ENCODE peak calls at places on chromosomes 6 and 20, in nine cellular contexts. E is stimulated activated CD8-positive, alpha-beta memory T cell treated with anti-CD3 and anti-CD28 coated beads, Interleukin-2, amount 100 ng/mL, for 1 hour; X is A172; V is colonic mucosa; Z is CD4-positive, CD25-positive, alpha-beta regulatory T cell; N is HuH-7.5; D is astrocyte of the spinal cord; Y is KBM-7; K is NCI-H2107. L is an unnamed sample.

GRCh38 chr6:132511836-132512230 is 1.1 kb downstream of the STX7 start:
- DNase-seq in E (no peak), X (no peak), V (no peak), Z (no peak), N (no peak), D (no peak), Y (no peak), K (no peak), L (peak)

GRCh38 chr20:11128131-11128831 is 454.5 kb upstream of the JAG1 start:
- DNase-seq in E (no peak), X (no peak), V (no peak), Z (no peak), N (no peak), D (no peak), Y (no peak), K (no peak), L (no peak)

GRCh38 chr20:61030130-61030529 is 221.9 kb upstream of the CDH4 start:
- DNase-seq in E (no peak), X (no peak), V (no peak), Z (no peak), N (no peak), D (no peak), Y (no peak), K (no peak), L (no peak)

GRCh38 chr6:125957845-125958244 is 1.3 kb downstream of the HINT3 start:
- DNase-seq in E (no peak), X (peak), V (peak), Z (no peak), N (peak), D (peak), Y (peak), K (peak), L (peak)

GRCh38 chr20:32018269-32019155 is 8.3 kb downstream of the CCM2L start:
- DNase-seq in E (peak), X (no peak), V (peak), Z (peak), N (peak), D (no peak), Y (peak), K (peak), L (peak)

GRCh38 chr6:118297821-118298220 is 250.3 kb upstream of the PLN start:
- DNase-seq in E (no peak), X (no peak), V (no peak), Z (no peak), N (no peak), D (no peak), Y (no peak), K (no peak), L (no peak)

GRCh38 chr6:37168809-37169457 is 1.0 kb upstream of the PIM1 start:
- DNase-seq in E (no peak), X (peak), V (no peak), Z (peak), N (peak), D (no peak), Y (peak), K (no peak), L (peak)

GRCh38 chr20:40326794-40327193 is 362.2 kb downstream of the MAFB start:
- DNase-seq in E (no peak), X (no peak), V (no peak), Z (no peak), N (no peak), D (no peak), Y (no peak), K (no peak), L (no peak)

GRCh38 chr6:150006961-150007464 is 18.3 kb downstream of the RAET1L start:
- DNase-seq in E (no peak), X (peak), V (no peak), Z (peak), N (peak), D (no peak), Y (peak), K (no peak), L (peak)

GRCh38 chr6:130140084-130140483 is 82.7 kb downstream of the SAMD3 start:
- DNase-seq in E (no peak), X (no peak), V (no peak), Z (no peak), N (no peak), D (no peak), Y (no peak), K (no peak), L (no peak)

GRCh38 chr6:43223175-43223574 is 6.1 kb downstream of the DNPH1 start:
- DNase-seq in E (no peak), X (no peak), V (no peak), Z (no peak), N (no peak), D (no peak), Y (no peak), K (no peak), L (no peak)

GRCh38 chr6:3382399-3383279 is 74.2 kb downstream of the SLC22A23 start:
- DNase-seq in E (no peak), X (peak), V (peak), Z (no peak), N (no peak), D (peak), Y (no peak), K (no peak), L (no peak)

GRCh38 chr20:17617868-17618672 is 48.2 kb downstream of the DSTN start:
- DNase-seq in E (no peak), X (no peak), V (peak), Z (no peak), N (peak), D (no peak), Y (no peak), K (no peak), L (no peak)

GRCh38 chr6:53440331-53440730 is 91.6 kb upstream of the ELOVL5 start:
- DNase-seq in E (no peak), X (no peak), V (no peak), Z (no peak), N (no peak), D (no peak), Y (peak), K (no peak), L (no peak)

GRCh38 chr6:12483712-12484111 is 193.6 kb downstream of the EDN1 start:
- DNase-seq in E (no peak), X (peak), V (no peak), Z (no peak), N (no peak), D (peak), Y (peak), K (no peak), L (no peak)

GRCh38 chr20:38658879-38659612 is 57.4 kb downstream of the ARHGAP40 start:
- DNase-seq in E (no peak), X (no peak), V (no peak), Z (no peak), N (peak), D (no peak), Y (peak), K (peak), L (peak)

L was measured in Karpas-422.